ENCODE peak calls at places on chromosomes 4 and X, in four cellular contexts. K is EH; E is C1 segment of cervical spinal cord; X is activated CD4-positive, alpha-beta T cell treated with anti-CD3 and anti-CD28 coated beads for 48 hours. L is an unnamed sample.

GRCh38 chrX:56802921-56803848 is 74.1 kb downstream of the NBDY start:
- DNase-seq in X (peak; percentile 63), E (peak; percentile 76), K (peak; percentile 51), L (peak; percentile 86)

GRCh38 chr4:25020240-25020639 is 10.5 kb downstream of the LGI2 start:
- DNase-seq in E (no peak), K (peak; percentile 55), X (no peak), L (no peak)

GRCh38 chr4:98919996-98920395 is 8.9 kb downstream of the EIF4E start:
- DNase-seq in E (no peak), X (no peak), K (peak; percentile 67), L (peak; percentile 18)

GRCh38 chr4:121233982-121234381 is 69.9 kb upstream of the TNIP3 start:
- DNase-seq in K (no peak), X (no peak), E (no peak), L (no peak)

GRCh38 chr4:54232151-54232688 is 3.1 kb downstream of the PDGFRA start:
- DNase-seq in E (no peak), X (no peak), K (peak; percentile 42), L (no peak)

GRCh38 chrX:129529685-129530281 is 6.5 kb upstream of the SMARCA1 start:
- DNase-seq in E (no peak), K (peak; percentile 53), X (no peak), L (peak; percentile 47)

GRCh38 chrX:47148946-47149345 is 3.9 kb downstream of the RBM10 start:
- DNase-seq in K (no peak), E (no peak), X (peak; percentile 44), L (no peak)

GRCh38 chr4:73922766-73923630 is 53.8 kb downstream of the CXCL1 start:
- DNase-seq in X (no peak), K (peak; percentile 54), E (no peak), L (peak; percentile 47)

GRCh38 chr4:94978904-94979303 is 221.1 kb downstream of the BMPR1B start:
- DNase-seq in K (no peak), E (no peak), X (peak; percentile 35), L (no peak)

GRCh38 chrX:41382699-41383645 is 49.0 kb downstream of the DDX3X start:
- DNase-seq in K (peak; percentile 40), X (peak; percentile 12), E (no peak), L (no peak)

GRCh38 chr4:145805490-145805889 is 125.5 kb downstream of the C4orf51 start:
- DNase-seq in K (peak; percentile 59), X (no peak), E (no peak), L (peak; percentile 74)

GRCh38 chr4:152106113-152106763 is 345.4 kb upstream of the GATB start:
- DNase-seq in K (peak; percentile 98), X (peak; percentile 42), E (no peak), L (peak; percentile 94)

GRCh38 chrX:140697618-140698017 is 11.9 kb upstream of the LINC00632 start:
- DNase-seq in X (no peak), K (no peak), E (no peak), L (no peak)

GRCh38 chrX:479273-479981 is 92.7 kb upstream of the PPP2R3B start:
- DNase-seq in E (no peak), K (no peak), X (peak; percentile 10), L (no peak)

GRCh38 chrX:40166582-40166981 is 68.8 kb upstream of the BCOR start:
- DNase-seq in E (no peak), K (peak; percentile 73), X (peak; percentile 4), L (no peak)

GRCh38 chrX:40012039-40012799 is 85.5 kb downstream of the BCOR start:
- DNase-seq in X (peak; percentile 35), E (no peak), K (peak; percentile 66), L (peak; percentile 60)